ENCODE peak calls at places on chromosome 4, in five cellular contexts. H is IMR-90, I is glutamatergic neuron, R is epithelial cell of esophagus, C is tibial nerve. M is an unnamed sample.

GRCh38 chr4:116027311-116027710 is 913.9 kb upstream of the NDST4 start:
- DNase-seq in H (no peak), I (no peak), R (no peak), C (no peak), M (no peak)

GRCh38 chr4:80045831-80046230 is 27.2 kb downstream of the ANTXR2 start:
- DNase-seq in H (peak; percentile 76), I (no peak), R (peak; percentile 57), C (no peak), M (no peak)

GRCh38 chr4:112316333-112316732 is 19.2 kb downstream of the ALPK1 start:
- DNase-seq in H (no peak), I (no peak), R (no peak), C (no peak), M (no peak)

GRCh38 chr4:42600578-42600977 is 56.3 kb downstream of the ATP8A1 start:
- DNase-seq in H (no peak), I (no peak), R (no peak), C (no peak), M (no peak)

GRCh38 chr4:17778431-17778830 is 3.0 kb downstream of the FAM184B start:
- DNase-seq in H (no peak), I (no peak), R (no peak), C (no peak), M (no peak)

GRCh38 chr4:128393111-128393704 is 105.6 kb upstream of the PGRMC2 start:
- DNase-seq in H (peak; percentile 57), I (no peak), R (no peak), C (no peak), M (no peak)

GRCh38 chr4:48490680-48491513 is 845 bp downstream of the ZAR1 start:
- DNase-seq in H (no peak), I (no peak), R (no peak), C (no peak), M (peak; percentile 24)

GRCh38 chr4:153296424-153296823 is 48.1 kb upstream of the MND1 start:
- DNase-seq in H (peak; percentile 84), I (no peak), R (peak; percentile 43), C (no peak), M (no peak)

GRCh38 chr4:172785623-172786022 is 383.0 kb upstream of the GALNT7 start:
- DNase-seq in H (peak; percentile 7), I (no peak), R (peak; percentile 20), C (no peak), M (no peak)

GRCh38 chr4:20416800-20417199 is 165.1 kb downstream of the SLIT2 start:
- DNase-seq in H (no peak), I (no peak), R (no peak), C (no peak), M (no peak)

GRCh38 chr4:28947374-28947773 is 1772.8 kb upstream of the PCDH7 start:
- DNase-seq in H (no peak), I (no peak), R (no peak), C (no peak), M (no peak)

GRCh38 chr4:11259837-11260236 is 168.9 kb downstream of the HS3ST1 start:
- DNase-seq in H (no peak), I (no peak), R (no peak), C (no peak), M (no peak)

GRCh38 chr4:36303430-36304137 is 22.2 kb downstream of the DTHD1 start:
- DNase-seq in H (no peak), I (no peak), R (no peak), C (no peak), M (peak; percentile 29)

GRCh38 chr4:48490012-48490679 is at the start of gene ZAR1:
- DNase-seq in H (no peak), I (peak; percentile 29), R (no peak), C (no peak), M (no peak)

GRCh38 chr4:128548381-128548780 is 260.8 kb upstream of the PGRMC2 start:
- DNase-seq in H (no peak), I (no peak), R (no peak), C (no peak), M (no peak)

GRCh38 chr4:79780129-79780528 is 292.9 kb downstream of the ANTXR2 start:
- DNase-seq in H (no peak), I (no peak), R (no peak), C (no peak), M (no peak)

GRCh38 chr4:70734971-70735370 is 13.2 kb downstream of the RUFY3 start:
- DNase-seq in H (no peak), I (no peak), R (no peak), C (no peak), M (no peak)

GRCh38 chr4:145452447-145453162 is 29.0 kb upstream of the SMAD1 start:
- DNase-seq in H (no peak), I (no peak), R (peak; percentile 15), C (no peak), M (no peak)

GRCh38 chr4:23169598-23170311 is 477.0 kb downstream of the GBA3 start:
- DNase-seq in H (no peak), I (no peak), R (no peak), C (no peak), M (no peak)

GRCh38 chr4:185357220-185357619 is 38.5 kb downstream of the LRP2BP start:
- DNase-seq in H (no peak), I (no peak), R (no peak), C (no peak), M (peak; percentile 12)

GRCh38 chr4:148415500-148415899 is 26.7 kb downstream of the NR3C2 start:
- DNase-seq in H (peak; percentile 3), I (no peak), R (peak; percentile 10), C (no peak), M (no peak)
- TF ChIP-seq CTCF in H (no peak), I (no peak), R (no peak), C (no peak), M (peak; percentile 11)

DNA sequence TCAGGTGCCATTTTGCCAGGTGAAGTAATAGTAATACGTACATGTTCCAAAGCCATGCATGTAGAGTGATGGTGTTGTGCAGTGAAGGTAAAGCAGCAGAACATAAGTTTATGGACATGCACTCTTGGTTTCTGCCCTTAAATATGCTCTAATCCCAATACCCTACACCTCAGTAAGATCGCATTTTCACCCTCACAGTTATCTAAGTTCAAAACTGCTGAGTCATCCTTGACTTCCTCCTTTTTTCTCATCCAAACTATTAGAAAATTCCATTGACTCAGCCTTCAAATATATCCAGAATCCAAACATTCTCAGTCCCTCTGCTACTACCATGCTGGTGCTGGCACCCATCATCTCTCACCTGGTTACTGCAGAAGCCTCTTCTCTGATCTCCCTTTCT is 652.9 kb upstream of the IGFBP7 start:
- DNase-seq in H (no peak), I (no peak), R (no peak), C (no peak), M (no peak)
- TF ChIP-seq CTCF in H (no peak), I (no peak), R (no peak), C (no peak), M (no peak)

GRCh38 chr4:157270552-157270951 is 50.0 kb downstream of the GRIA2 start:
- DNase-seq in H (no peak), I (no peak), R (no peak), C (no peak), M (no peak)

GRCh38 chr4:157270108-157270507 is 49.6 kb downstream of the GRIA2 start:
- DNase-seq in H (no peak), I (no peak), R (no peak), C (no peak), M (no peak)

DNA sequence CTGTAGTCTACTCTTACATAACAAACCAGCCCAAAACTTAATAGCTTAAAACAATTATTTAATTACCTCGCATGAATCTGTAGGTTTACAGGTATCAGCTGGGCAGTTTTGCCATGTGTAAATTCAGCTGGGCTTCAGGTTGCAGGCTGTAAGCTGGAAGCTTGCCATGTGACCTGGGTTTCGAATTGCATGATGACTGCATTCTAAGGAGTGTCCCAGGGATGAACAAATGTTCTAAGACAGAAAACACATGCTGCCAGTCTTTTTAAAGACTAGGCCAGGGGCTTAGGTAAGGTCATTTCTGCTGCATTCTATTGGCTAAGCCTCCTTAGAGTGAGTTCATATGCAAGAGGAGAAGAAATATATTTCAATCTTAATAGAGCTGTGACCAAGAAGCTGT is 44.8 kb downstream of the GRIA2 start:
- DNase-seq in H (no peak), I (peak; percentile 22), R (peak; percentile 60), C (no peak), M (no peak)
- TF ChIP-seq CTCF in H (no peak), I (no peak), R (no peak), C (no peak), M (no peak)

GRCh38 chr4:122218762-122219161 is 66.6 kb downstream of the BLTP1 start:
- DNase-seq in H (peak; percentile 7), I (no peak), R (peak; percentile 6), C (no peak), M (no peak)
- TF ChIP-seq CTCF in H (peak; percentile 42), I (peak; percentile 63), R (peak; percentile 37), C (peak; percentile 10), M (peak; percentile 51)

DNA sequence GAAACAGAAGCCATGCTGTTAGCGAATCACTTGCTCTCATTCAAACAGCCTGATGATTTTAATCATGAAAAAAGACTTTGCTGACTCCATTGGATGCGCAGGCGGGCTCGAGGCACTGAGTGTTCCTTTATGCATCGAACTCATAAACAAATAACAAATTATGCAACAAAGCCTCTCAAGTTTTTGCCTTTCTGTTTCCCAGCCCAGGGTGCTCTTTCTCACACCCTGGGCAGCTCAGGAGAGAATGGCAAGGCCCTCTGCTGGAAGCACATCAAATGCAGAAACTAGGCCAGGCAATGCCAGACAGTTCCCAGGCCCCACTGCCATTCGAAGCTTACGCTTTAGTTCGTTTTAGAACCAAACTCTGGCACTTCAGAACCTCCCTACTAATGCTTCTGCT is 19.8 kb downstream of the ETNPPL start:
- DNase-seq in H (no peak), I (no peak), R (no peak), C (no peak), M (no peak)
- TF ChIP-seq CTCF in H (no peak), I (no peak), R (no peak), C (no peak), M (no peak)

M was measured in activated CD8-positive, alpha-beta T cell treated with anti-CD3 and anti-CD28 coated beads for 36 hours.